ENCODE peak calls at places on chromosomes 7 and 10, in six cellular contexts. M, T, K, G, H and Y are unnamed samples. For H3K36me3 and H3K4me1, the result is how much of the 10 kb centered on the place peaks cover.

GRCh38 chr7:110922906-110923305 is 168.0 kb upstream of the LRRN3 start:
- DNase-seq in M (peak), T (peak), K (no peak), G (no peak), H (peak), Y (no peak)

GRCh38 chr7:26199301-26200112 is 1.0 kb downstream of the HNRNPA2B1 start:
- DNase-seq in M (no peak), T (peak), K (peak), G (peak), H (peak), Y (peak)

GRCh38 chr7:90631502-90631901 is 35.4 kb downstream of the CDK14 start:
- DNase-seq in M (no peak), T (no peak), K (no peak), G (no peak), H (no peak), Y (no peak)

GRCh38 chr7:115013887-115014286 is 92.0 kb downstream of the MDFIC start:
- DNase-seq in M (peak), T (no peak), K (no peak), G (no peak), H (no peak), Y (no peak)

GRCh38 chr10:6583447-6583846 is 3.4 kb upstream of the PRKCQ start:
- DNase-seq in M (no peak), T (no peak), K (no peak), G (no peak), H (no peak), Y (peak)

GRCh38 chr7:120959929-120960484 is 9.4 kb downstream of the ING3 start:
- DNase-seq in M (no peak), T (no peak), K (no peak), G (no peak), H (no peak), Y (no peak)

GRCh38 chr10:62460393-62460792 is 86.2 kb downstream of the ZNF365 start:
- DNase-seq in M (no peak), T (no peak), K (no peak), G (no peak), H (no peak), Y (no peak)

GRCh38 chr7:105353752-105354328 is 34.9 kb downstream of the SRPK2 start:
- DNase-seq in M (peak), T (peak), K (peak), G (no peak), H (no peak), Y (no peak)

GRCh38 chr10:34762603-34763299 is 52.3 kb downstream of the PARD3 start:
- DNase-seq in M (no peak), T (no peak), K (no peak), G (no peak), H (no peak), Y (no peak)

GRCh38 chr10:131997366-131998049 is 15.8 kb upstream of the BNIP3 start:
- DNase-seq in M (peak), T (peak), K (no peak), G (peak), H (peak), Y (no peak)

GRCh38 chr10:114470956-114471905 is 66.9 kb upstream of the AFAP1L2 start:
- DNase-seq in M (peak), T (peak), K (peak), G (peak), H (peak), Y (peak)

GRCh38 chr7:107622429-107622828 is 38.2 kb upstream of the SLC26A4 start:
- DNase-seq in M (peak), T (peak), K (no peak), G (peak), H (peak), Y (no peak)

GRCh38 chr10:42836771-42837468 is 54.3 kb downstream of the BMS1 start:
- DNase-seq in M (peak), T (peak), K (no peak), G (peak), H (peak), Y (no peak)

GRCh38 chr10:131848741-131849590 is 51.8 kb upstream of the PPP2R2D start:
- DNase-seq in M (no peak), T (no peak), K (no peak), G (no peak), H (no peak), Y (no peak)

GRCh38 chr10:69107667-69108066 is 16.3 kb upstream of the VPS26A start:
- DNase-seq in M (no peak), T (no peak), K (no peak), G (no peak), H (no peak), Y (no peak)

GRCh38 chr10:62250594-62251198 is 17.9 kb downstream of the RTKN2 start:
- DNase-seq in M (no peak), T (no peak), K (no peak), G (peak), H (peak), Y (no peak)

GRCh38 chr7:100583132-100584045 is 2.5 kb downstream of the LRCH4 start:
- DNase-seq in M (peak), T (peak), K (peak), G (peak), H (peak), Y (peak)

GRCh38 chr7:1473864-1474512 is 14.7 kb upstream of the MICALL2 start:
- DNase-seq in M (peak), T (peak), K (peak), G (peak), H (peak), Y (peak)

GRCh38 chr10:32205666-32206065 is 141.3 kb downstream of the EPC1 start:
- DNase-seq in M (peak), T (no peak), K (no peak), G (no peak), H (peak), Y (no peak)

GRCh38 chr10:129192344-129193128 is 274.5 kb upstream of the MGMT start:
- DNase-seq in M (peak), T (no peak), K (no peak), G (no peak), H (no peak), Y (no peak)
- H3K4me3 ChIP-seq in M (no peak), T (no peak), K (no peak), G (no peak), H (no peak), Y (no peak)

GRCh38 chr10:994836-995558 is 6.8 kb downstream of the GTPBP4 start:
- DNase-seq in M (no peak), T (no peak), K (no peak), G (no peak), H (no peak), Y (no peak)
- H3K36me3 ChIP-seq in M (half or more), T (under half), K (under half), G (under half), H (half or more), Y (half or more)

DNA sequence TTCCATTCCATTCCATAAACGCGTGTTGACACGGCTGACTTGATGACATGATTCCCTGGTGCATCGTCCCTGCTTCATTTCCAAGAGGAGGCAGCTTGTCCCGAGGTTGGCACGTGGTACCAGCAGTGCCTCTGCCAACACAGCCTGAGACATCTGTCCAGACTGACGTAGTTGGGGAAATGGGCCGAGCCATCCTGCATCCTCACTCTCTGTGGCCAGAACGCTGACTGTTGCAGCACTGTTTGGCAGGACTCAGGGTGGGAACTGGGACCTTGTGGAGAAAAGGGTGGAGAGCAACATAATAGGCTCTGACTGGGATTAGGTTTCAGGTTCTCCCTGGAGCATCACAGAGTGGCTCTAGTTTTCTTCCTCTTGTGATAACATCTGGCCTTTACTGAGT is 118.6 kb upstream of the BTBD16 start:
- DNase-seq in M (peak), T (peak), K (peak), G (no peak), H (peak), Y (no peak)
- H3K4me1 ChIP-seq in M (under half), T (under half), K (under half), G (under half), H (under half), Y (under half)

DNA sequence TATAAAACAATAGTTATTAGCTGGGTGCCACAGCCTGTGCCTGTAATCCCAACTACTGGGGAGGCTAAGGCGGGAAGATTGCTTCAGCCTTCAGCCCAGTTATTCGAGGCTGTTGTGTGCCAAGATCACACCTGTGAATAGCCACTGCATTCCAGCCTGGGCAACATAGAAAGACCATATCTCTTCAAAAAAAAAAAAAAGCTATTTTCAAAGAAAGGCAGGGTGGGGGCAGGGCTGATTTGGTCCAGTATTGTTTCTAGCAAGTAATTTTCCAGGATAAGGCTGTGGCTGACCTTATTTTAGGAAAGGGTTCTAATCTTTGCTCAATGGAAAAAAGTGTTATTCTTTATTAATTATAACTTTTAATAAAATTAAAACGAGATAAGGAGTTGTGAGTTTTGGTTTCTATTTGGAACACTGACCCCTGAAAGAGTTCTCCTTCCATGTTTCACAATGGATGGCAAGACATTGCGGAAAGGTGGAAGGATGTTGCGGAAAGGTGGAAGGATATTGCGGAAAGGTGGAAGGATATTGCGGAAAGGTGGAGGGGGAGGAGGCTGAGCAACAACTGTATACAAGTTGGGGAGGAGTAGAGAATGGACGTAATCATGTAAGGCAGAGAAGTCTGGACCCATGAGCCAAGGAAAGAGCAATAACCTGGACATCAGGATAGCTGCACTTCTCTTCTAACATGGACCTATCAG is 1.5 kb upstream of the C1GALT1 start:
- DNase-seq in M (no peak), T (no peak), K (no peak), G (no peak), H (no peak), Y (no peak)
- H3K4me3 ChIP-seq in M (peak), T (peak), K (no peak), G (peak), H (no peak), Y (peak)

GRCh38 chr10:102657451-102657850 is 13.2 kb downstream of the TRIM8 start:
- DNase-seq in M (no peak), T (no peak), K (no peak), G (no peak), H (no peak), Y (no peak)

GRCh38 chr10:102656026-102656425 is 11.7 kb downstream of the TRIM8 start:
- DNase-seq in M (no peak), T (no peak), K (no peak), G (no peak), H (no peak), Y (no peak)

GRCh38 chr10:102656791-102657371 is 12.6 kb downstream of the TRIM8 start:
- DNase-seq in M (no peak), T (no peak), K (no peak), G (no peak), H (no peak), Y (no peak)

GRCh38 chr10:102658802-102659201 is 14.5 kb downstream of the TRIM8 start:
- DNase-seq in M (no peak), T (no peak), K (no peak), G (no peak), H (no peak), Y (no peak)

DNA sequence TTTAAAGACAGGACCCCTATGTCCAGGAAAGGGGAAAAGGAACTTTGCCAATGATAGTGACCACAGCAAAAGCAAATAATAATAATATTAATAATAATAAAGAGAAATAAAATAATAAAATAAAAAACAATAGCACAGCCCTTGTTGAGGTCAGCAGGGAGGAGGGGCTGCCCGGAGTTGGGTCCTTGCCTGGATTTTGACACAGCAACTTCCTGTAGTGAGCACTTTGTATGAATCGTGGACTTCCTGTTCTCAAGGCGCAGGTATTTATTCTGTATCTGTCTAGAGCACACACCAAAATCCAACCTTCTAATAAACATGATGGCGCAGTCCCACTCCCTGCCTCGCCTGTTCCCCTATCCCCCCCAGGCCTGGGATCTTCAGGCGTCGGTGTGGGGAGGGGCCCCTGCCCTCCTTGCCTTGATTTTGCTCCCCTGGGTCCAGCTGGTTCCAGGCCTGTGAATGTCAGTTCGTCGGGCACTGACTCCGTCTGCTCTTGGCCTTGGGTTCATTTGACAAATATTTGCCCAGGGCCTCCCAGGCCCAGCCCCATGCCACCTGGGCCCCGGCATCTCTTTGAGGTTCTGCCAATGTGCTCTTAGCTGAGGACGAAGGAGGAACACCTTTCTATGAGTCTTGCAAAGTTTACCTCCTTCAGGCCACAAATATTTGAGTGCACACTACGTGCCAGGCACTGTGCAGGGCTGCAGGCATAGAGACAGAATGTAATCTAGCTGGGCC is 13.9 kb downstream of the TRIM8 start:
- DNase-seq in M (peak), T (peak), K (peak), G (no peak), H (peak), Y (no peak)
- H3K36me3 ChIP-seq in M (under half), T (under half), K (under half), G (under half), H (half or more), Y (under half)

DNA sequence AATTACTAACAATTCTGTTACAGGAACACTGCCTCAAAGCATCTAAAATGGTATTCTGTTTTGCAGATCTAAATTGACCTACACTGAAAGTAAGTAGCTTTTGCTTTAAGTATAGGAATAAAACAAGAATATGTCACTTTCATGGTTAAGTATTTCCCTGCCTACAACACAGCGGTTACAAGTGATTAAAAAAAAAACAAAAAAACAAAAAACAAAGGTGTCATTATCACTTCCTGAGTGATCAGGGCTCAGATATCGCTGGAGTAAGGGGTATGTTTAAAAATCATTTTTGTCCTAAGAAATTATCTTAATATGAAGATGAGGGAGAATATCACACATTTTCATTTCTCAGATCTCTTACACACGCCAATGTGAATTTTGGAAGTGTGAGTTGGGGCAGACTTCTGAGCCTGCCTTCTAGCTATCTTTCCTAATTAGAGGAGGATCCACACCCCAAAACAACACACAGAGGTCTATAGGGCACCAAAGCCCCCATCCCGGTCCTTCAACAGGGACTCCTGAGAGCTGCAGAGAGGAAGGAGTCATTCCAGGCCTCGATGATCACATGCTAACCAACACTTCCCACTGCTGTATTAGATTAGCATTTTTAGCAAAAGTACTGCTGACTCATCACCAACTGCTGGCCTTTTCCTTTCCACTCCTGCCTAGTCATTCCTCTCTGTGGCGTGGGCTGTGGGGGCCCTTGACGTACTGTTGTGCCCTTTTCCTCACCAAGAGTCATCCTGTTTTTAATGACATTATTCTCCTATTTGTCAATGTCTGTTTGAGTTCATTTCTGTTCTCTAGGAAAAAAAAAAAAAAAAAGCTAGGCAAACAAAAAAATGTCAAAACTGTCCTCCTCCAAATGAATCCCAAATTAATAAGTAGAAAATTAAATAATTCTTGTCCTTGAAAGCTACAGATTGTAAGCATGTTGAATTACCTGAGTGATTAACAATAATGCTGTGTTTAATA is 31.2 kb downstream of the PRTFDC1 start:
- DNase-seq in M (peak), T (peak), K (no peak), G (peak), H (peak), Y (no peak)
- H3K4me1 ChIP-seq in M (under half), T (under half), K (under half), G (under half), H (under half), Y (under half)

GRCh38 chr7:17472939-17473338 is 174.5 kb downstream of the AHR start:
- DNase-seq in M (no peak), T (no peak), K (no peak), G (no peak), H (no peak), Y (no peak)

GRCh38 chr7:17477182-17477581 is 178.7 kb downstream of the AHR start:
- DNase-seq in M (no peak), T (no peak), K (no peak), G (no peak), H (no peak), Y (no peak)

GRCh38 chr7:17472518-17472917 is 174.1 kb downstream of the AHR start:
- DNase-seq in M (no peak), T (no peak), K (no peak), G (no peak), H (no peak), Y (no peak)

DNA sequence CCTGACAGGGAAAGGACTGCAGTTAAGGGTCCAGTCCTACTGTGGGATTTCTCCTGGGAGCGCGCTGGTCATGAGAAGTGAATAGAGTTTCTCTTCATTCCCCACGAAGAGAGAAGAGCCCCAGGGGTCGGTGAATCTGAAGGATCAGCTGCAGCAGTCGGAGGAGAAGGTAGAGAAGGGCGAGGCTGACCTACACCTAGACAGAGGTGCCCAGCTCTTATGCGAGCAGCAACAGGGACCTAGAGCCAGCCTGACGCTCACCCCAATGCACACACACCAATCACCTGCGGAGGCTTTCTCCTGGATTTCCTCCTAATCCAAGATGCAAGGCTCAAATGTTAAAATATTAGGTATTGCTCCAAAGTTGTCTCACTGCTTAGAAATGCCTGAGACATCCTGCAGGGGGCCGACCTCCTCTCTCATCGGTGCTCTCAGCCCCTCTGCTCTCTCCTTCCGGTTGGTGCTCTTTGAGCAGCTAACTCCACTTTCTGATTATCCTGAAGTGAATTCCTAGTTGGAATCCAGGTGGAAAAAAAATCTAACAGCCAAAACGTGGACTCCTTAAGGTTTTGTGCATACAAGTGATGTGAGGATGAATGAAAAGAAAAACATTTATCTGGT is 176.4 kb downstream of the AHR start:
- DNase-seq in M (no peak), T (no peak), K (no peak), G (no peak), H (no peak), Y (no peak)
- H3K4me3 ChIP-seq in M (no peak), T (no peak), K (no peak), G (no peak), H (no peak), Y (no peak)

GRCh38 chr10:124162136-124162535 is 68.7 kb upstream of the CHST15 start:
- DNase-seq in M (no peak), T (no peak), K (no peak), G (no peak), H (no peak), Y (no peak)
- H3K36me3 ChIP-seq in M (under half), T (under half), K (under half), G (under half), H (under half), Y (under half)